ENCODE peak calls at places on chromosomes 11 and 22, in four cellular contexts. One of them, this sample, is unnamed.

GRCh38 chr11:79503028-79503427 is 62.2 kb upstream of the TENM4 start:
- DNase-seq in K562: no peak
- DNase-seq in coronary artery: no peak
- DNase-seq in epithelial cell of proximal tubule: no peak
- DNase-seq in this sample: no peak

GRCh38 chr22:48722661-48723060 is 1105.0 kb downstream of the BRD1 start:
- DNase-seq in epithelial cell of proximal tubule: no peak
- DNase-seq in coronary artery: no peak
- DNase-seq in K562: no peak
- DNase-seq in this sample: no peak

GRCh38 chr11:104700609-104701008 is 197.7 kb downstream of the CASP12 start:
- DNase-seq in K562: no peak
- DNase-seq in epithelial cell of proximal tubule: peak; percentile 43
- DNase-seq in coronary artery: no peak
- DNase-seq in this sample: no peak

GRCh38 chr22:41598081-41598480 is 8.4 kb upstream of the PMM1 start:
- DNase-seq in epithelial cell of proximal tubule: no peak
- DNase-seq in coronary artery: no peak
- DNase-seq in K562: no peak
- DNase-seq in this sample: no peak

GRCh38 chr11:27722117-27722844 is 22.0 kb upstream of the BDNF start:
- DNase-seq in epithelial cell of proximal tubule: no peak
- DNase-seq in coronary artery: no peak
- DNase-seq in K562: no peak
- DNase-seq in this sample: no peak

GRCh38 chr11:35276396-35276795 is 137.4 kb downstream of the CD44 start:
- DNase-seq in coronary artery: no peak
- DNase-seq in K562: no peak
- DNase-seq in epithelial cell of proximal tubule: peak; percentile 92
- DNase-seq in this sample: no peak

GRCh38 chr11:59614277-59615131 is 1.1 kb downstream of the OSBP start:
- DNase-seq in epithelial cell of proximal tubule: no peak
- DNase-seq in K562: no peak
- DNase-seq in coronary artery: no peak
- DNase-seq in this sample: peak; percentile 91

GRCh38 chr11:5620606-5621521 is 3.9 kb upstream of the TRIM34 start:
- DNase-seq in K562: no peak
- DNase-seq in coronary artery: no peak
- DNase-seq in epithelial cell of proximal tubule: no peak
- DNase-seq in this sample: no peak

GRCh38 chr22:25067851-25068421 is 115.4 kb downstream of the KIAA1671 start:
- DNase-seq in coronary artery: peak; percentile 92
- DNase-seq in epithelial cell of proximal tubule: no peak
- DNase-seq in K562: no peak
- DNase-seq in this sample: no peak

GRCh38 chr22:41603873-41604332 is 14.3 kb upstream of the PMM1 start:
- DNase-seq in epithelial cell of proximal tubule: no peak
- DNase-seq in coronary artery: no peak
- DNase-seq in K562: peak; percentile 52
- DNase-seq in this sample: no peak

GRCh38 chr11:96130061-96130460 is 206.2 kb upstream of the MTMR2 start:
- DNase-seq in K562: no peak
- DNase-seq in epithelial cell of proximal tubule: no peak
- DNase-seq in coronary artery: no peak
- DNase-seq in this sample: no peak

GRCh38 chr11:66048525-66049313 is at the start of gene GAL3ST3:
- DNase-seq in epithelial cell of proximal tubule: no peak
- DNase-seq in coronary artery: no peak
- DNase-seq in K562: no peak
- DNase-seq in this sample: no peak

GRCh38 chr11:12862761-12863469 is 146.2 kb upstream of the RASSF10 start:
- DNase-seq in coronary artery: no peak
- DNase-seq in K562: peak; percentile 31
- DNase-seq in epithelial cell of proximal tubule: peak; percentile 47
- DNase-seq in this sample: peak; percentile 81

GRCh38 chr11:121596195-121597145 is 143.7 kb upstream of the SORL1-AS1 start:
- DNase-seq in epithelial cell of proximal tubule: no peak
- DNase-seq in coronary artery: no peak
- DNase-seq in K562: no peak
- DNase-seq in this sample: no peak

GRCh38 chr11:15927196-15927865 is 429.0 kb downstream of the SOX6 start:
- DNase-seq in K562: no peak
- DNase-seq in coronary artery: no peak
- DNase-seq in epithelial cell of proximal tubule: no peak
- DNase-seq in this sample: no peak

GRCh38 chr11:130523609-130524008 is 75.2 kb downstream of the ADAMTS15 start:
- DNase-seq in K562: no peak
- DNase-seq in epithelial cell of proximal tubule: no peak
- DNase-seq in coronary artery: no peak
- DNase-seq in this sample: no peak

GRCh38 chr11:26158251-26158650 is 173.7 kb upstream of the ANO3 start:
- DNase-seq in K562: no peak
- DNase-seq in coronary artery: no peak
- DNase-seq in epithelial cell of proximal tubule: peak; percentile 16
- DNase-seq in this sample: no peak

GRCh38 chr22:33544707-33545106 is 375.6 kb downstream of the LARGE1 start:
- DNase-seq in coronary artery: no peak
- DNase-seq in epithelial cell of proximal tubule: no peak
- DNase-seq in K562: no peak
- DNase-seq in this sample: no peak

GRCh38 chr22:32534252-32535215 is 59.9 kb downstream of the FBXO7 start:
- DNase-seq in coronary artery: no peak
- DNase-seq in epithelial cell of proximal tubule: no peak
- DNase-seq in K562: no peak
- DNase-seq in this sample: no peak

GRCh38 chr22:24060375-24060788 is 49.3 kb downstream of the CABIN1 start:
- DNase-seq in K562: no peak
- DNase-seq in coronary artery: peak; percentile 74
- DNase-seq in epithelial cell of proximal tubule: peak; percentile 74
- DNase-seq in this sample: no peak

GRCh38 chr11:81673001-81673400 is 1060.7 kb downstream of the FAM181B start:
- DNase-seq in K562: no peak
- DNase-seq in epithelial cell of proximal tubule: no peak
- DNase-seq in coronary artery: no peak
- DNase-seq in this sample: no peak

GRCh38 chr11:34721646-34722045 is 100.8 kb downstream of the EHF start:
- DNase-seq in epithelial cell of proximal tubule: no peak
- DNase-seq in K562: no peak
- DNase-seq in coronary artery: no peak
- DNase-seq in this sample: no peak

GRCh38 chr11:125376117-125376516 is 119.9 kb downstream of the FEZ1 start:
- DNase-seq in coronary artery: peak; percentile 91
- DNase-seq in epithelial cell of proximal tubule: no peak
- DNase-seq in K562: peak; percentile 20
- DNase-seq in this sample: no peak

GRCh38 chr11:60869451-60869825 is 2.1 kb downstream of the ZP1 start:
- DNase-seq in coronary artery: no peak
- DNase-seq in K562: no peak
- DNase-seq in epithelial cell of proximal tubule: no peak
- DNase-seq in this sample: no peak

GRCh38 chr22:41936894-41937169 is 10.1 kb downstream of the CENPM start:
- DNase-seq in coronary artery: no peak
- DNase-seq in K562: no peak
- DNase-seq in epithelial cell of proximal tubule: no peak
- DNase-seq in this sample: no peak

DNA sequence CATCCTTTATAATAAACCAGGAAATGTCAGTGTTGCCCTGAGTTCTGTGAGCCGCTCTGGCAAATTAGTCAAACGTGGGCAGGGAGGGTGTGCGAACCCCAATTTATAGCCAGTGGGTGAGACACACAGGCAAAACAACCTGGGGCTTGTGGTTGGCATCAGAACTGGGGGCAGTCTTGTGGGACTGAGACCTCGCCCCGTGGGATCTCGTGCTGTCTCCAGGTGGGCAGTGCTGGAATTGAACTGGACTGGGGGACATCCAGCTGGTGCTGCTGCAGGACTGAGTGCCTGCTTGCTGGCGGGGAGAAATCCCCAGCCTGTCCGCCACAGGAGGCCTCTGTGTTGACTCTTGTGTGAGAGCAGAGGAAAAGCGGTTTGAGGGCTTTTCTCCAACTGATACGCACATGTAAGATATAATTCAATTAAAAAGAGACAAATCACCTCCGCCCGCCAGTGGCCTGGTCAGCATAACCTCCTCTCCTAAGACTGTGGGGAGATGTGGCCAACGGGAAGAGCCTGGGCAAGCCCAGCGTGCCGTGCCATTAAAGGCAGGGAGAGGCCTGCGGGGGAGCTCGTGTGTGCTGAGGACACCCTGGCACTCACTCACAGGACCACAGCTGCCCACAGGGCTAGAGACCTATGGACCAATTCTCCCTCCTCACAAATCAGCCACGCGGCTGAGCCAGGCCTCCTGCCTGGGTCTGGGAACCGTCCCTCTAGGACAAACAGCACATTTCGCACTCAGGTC is 18.4 kb downstream of the SULT4A1 start:
- DNase-seq in coronary artery: no peak
- DNase-seq in epithelial cell of proximal tubule: no peak
- DNase-seq in K562: no peak
- DNase-seq in this sample: no peak
- TF ChIP-seq CTCF in coronary artery: no peak
- TF ChIP-seq CTCF in epithelial cell of proximal tubule: no peak
- TF ChIP-seq CTCF in K562: no peak
- TF ChIP-seq CTCF in this sample: no peak

GRCh38 chr11:86458294-86459001 is 83.8 kb downstream of the CCDC81 start:
- DNase-seq in coronary artery: no peak
- DNase-seq in K562: no peak
- DNase-seq in epithelial cell of proximal tubule: no peak
- DNase-seq in this sample: no peak

GRCh38 chr11:86459002-86459385 is 84.3 kb downstream of the CCDC81 start:
- DNase-seq in epithelial cell of proximal tubule: no peak
- DNase-seq in coronary artery: no peak
- DNase-seq in K562: no peak
- DNase-seq in this sample: no peak

GRCh38 chr11:86459682-86460460 is 85.2 kb downstream of the CCDC81 start:
- DNase-seq in K562: no peak
- DNase-seq in coronary artery: peak; percentile 79
- DNase-seq in epithelial cell of proximal tubule: peak; percentile 52
- DNase-seq in this sample: no peak

GRCh38 chr11:86461892-86462291 is 87.2 kb downstream of the CCDC81 start:
- DNase-seq in epithelial cell of proximal tubule: no peak
- DNase-seq in coronary artery: no peak
- DNase-seq in K562: no peak
- DNase-seq in this sample: no peak

GRCh38 chr11:86460461-86461404 is 86.0 kb downstream of the CCDC81 start:
- DNase-seq in epithelial cell of proximal tubule: no peak
- DNase-seq in K562: no peak
- DNase-seq in coronary artery: no peak
- DNase-seq in this sample: no peak
- TF ChIP-seq CTCF in epithelial cell of proximal tubule: no peak
- TF ChIP-seq CTCF in K562: no peak
- TF ChIP-seq CTCF in coronary artery: no peak
- TF ChIP-seq CTCF in this sample: no peak

DNA sequence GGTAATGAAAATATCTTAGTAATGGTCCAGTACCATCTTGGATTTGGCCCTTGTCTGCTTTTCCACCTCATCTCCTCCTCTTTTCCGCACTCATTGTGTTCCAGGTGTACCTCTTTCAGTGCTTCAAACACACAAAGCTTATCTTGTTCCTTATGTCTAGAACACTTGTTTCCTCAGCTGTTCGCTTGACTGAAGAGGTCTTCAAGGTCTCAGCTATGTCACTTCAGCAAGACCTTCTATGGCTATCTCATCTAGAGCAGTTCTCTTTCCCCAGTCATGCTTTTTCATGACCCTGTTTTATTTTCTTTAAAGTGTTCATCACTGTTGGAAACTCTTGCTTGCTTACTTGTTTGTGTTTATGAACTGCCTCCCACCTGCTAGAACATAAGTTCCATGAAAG is 47.4 kb downstream of the UVRAG start:
- DNase-seq in epithelial cell of proximal tubule: no peak
- DNase-seq in coronary artery: no peak
- DNase-seq in K562: peak; percentile 35
- DNase-seq in this sample: no peak
- TF ChIP-seq CTCF in epithelial cell of proximal tubule: no peak
- TF ChIP-seq CTCF in coronary artery: no peak
- TF ChIP-seq CTCF in K562: no peak
- TF ChIP-seq CTCF in this sample: no peak

DNA sequence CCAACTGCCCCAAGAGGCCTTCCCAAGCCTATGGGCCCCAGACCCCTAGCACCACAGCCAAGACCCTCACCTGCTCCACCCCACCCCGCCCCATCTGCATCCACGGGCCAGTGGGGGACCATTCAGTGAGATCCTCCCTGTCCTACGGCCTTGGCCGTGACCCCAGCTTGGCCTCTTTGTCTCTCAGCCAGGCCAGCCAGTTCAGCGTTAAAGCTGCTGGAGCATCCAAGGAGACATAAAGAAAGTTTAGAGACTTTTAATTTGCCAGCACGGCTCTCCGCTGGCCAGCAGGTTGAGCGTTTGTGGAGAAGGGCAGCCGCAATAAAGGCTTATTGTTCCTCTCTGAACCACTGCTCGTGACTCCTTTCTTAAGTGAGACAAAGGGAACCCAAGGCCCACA is 49.3 kb upstream of the LMO1 start:
- DNase-seq in K562: no peak
- DNase-seq in coronary artery: no peak
- DNase-seq in epithelial cell of proximal tubule: no peak
- DNase-seq in this sample: no peak
- TF ChIP-seq CTCF in K562: no peak
- TF ChIP-seq CTCF in coronary artery: no peak
- TF ChIP-seq CTCF in epithelial cell of proximal tubule: no peak
- TF ChIP-seq CTCF in this sample: no peak

GRCh38 chr22:17638182-17638431 is 450 bp upstream of the BCL2L13 start:
- DNase-seq in epithelial cell of proximal tubule: peak; percentile 54
- DNase-seq in coronary artery: no peak
- DNase-seq in K562: no peak
- DNase-seq in this sample: no peak
- TF ChIP-seq CTCF in epithelial cell of proximal tubule: no peak
- TF ChIP-seq CTCF in coronary artery: no peak
- TF ChIP-seq CTCF in K562: peak; percentile 21
- TF ChIP-seq CTCF in this sample: no peak

DNA sequence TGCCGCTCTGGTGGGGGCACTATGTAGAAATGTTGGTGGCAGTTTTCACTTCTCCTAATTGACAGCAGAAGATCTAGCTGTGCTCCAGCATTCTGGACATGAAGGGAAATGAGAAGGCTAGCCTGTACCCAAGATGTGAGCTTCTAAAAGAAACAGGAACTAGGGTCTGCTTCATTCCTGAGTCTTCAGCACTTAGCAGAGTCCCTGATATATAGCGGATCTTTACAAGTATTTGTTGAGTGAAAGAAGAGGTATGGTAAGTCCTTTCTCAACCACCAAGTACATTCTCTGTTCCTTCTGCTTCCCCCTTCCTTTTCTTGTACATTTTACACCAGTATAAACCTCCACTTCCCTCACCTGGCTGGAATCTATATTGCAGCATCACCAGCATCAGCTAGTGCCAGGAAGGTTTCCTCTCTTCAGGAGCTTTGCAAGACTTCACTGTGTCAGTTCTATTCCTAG is 408.3 kb upstream of the CADM1 start:
- DNase-seq in epithelial cell of proximal tubule: no peak
- DNase-seq in coronary artery: no peak
- DNase-seq in K562: no peak
- DNase-seq in this sample: no peak
- TF ChIP-seq CTCF in epithelial cell of proximal tubule: peak; percentile 48
- TF ChIP-seq CTCF in coronary artery: no peak
- TF ChIP-seq CTCF in K562: no peak
- TF ChIP-seq CTCF in this sample: no peak

This sample was measured in vagina.